ENCODE peak calls at places on chromosomes 1 and 21, in eight cellular contexts. H, Q, S, A, Z, O, J and C are unnamed samples.

GRCh38 chr21:39687069-39687468 is 57.9 kb upstream of the IGSF5 start:
- DNase-seq in H (no peak), Q (no peak), S (no peak), A (no peak), Z (no peak), O (no peak), J (no peak), C (no peak)

GRCh38 chr1:86062458-86062857 is 94.1 kb downstream of the COL24A1 start:
- DNase-seq in H (no peak), Q (peak), S (no peak), A (no peak), Z (no peak), O (no peak), J (no peak), C (no peak)

GRCh38 chr1:182392045-182393028 is 747 bp upstream of the GLUL start:
- DNase-seq in H (no peak), Q (peak), S (peak), A (no peak), Z (no peak), O (peak), J (peak), C (no peak)

GRCh38 chr1:32716312-32717126 is 13.9 kb upstream of the SYNC start:
- DNase-seq in H (peak), Q (peak), S (peak), A (no peak), Z (no peak), O (peak), J (peak), C (no peak)

GRCh38 chr1:201653883-201654282 is 115.0 kb downstream of the NAV1 start:
- DNase-seq in H (no peak), Q (no peak), S (no peak), A (no peak), Z (no peak), O (no peak), J (no peak), C (no peak)

GRCh38 chr1:51927029-51927428 is 48.5 kb upstream of the NRDC start:
- DNase-seq in H (no peak), Q (no peak), S (no peak), A (no peak), Z (no peak), O (no peak), J (no peak), C (no peak)

GRCh38 chr1:166273618-166274017 is 106.8 kb upstream of the FAM78B start:
- DNase-seq in H (no peak), Q (no peak), S (peak), A (no peak), Z (no peak), O (no peak), J (no peak), C (no peak)

GRCh38 chr1:151612506-151613274 is 840 bp downstream of the SNX27 start:
- DNase-seq in H (peak), Q (peak), S (peak), A (no peak), Z (no peak), O (peak), J (peak), C (peak)

GRCh38 chr1:3772715-3773571 is at the start of gene SMIM1:
- DNase-seq in H (peak), Q (no peak), S (no peak), A (no peak), Z (no peak), O (no peak), J (no peak), C (no peak)

GRCh38 chr21:17818158-17819113 is 720 bp downstream of the C21orf91 start:
- DNase-seq in H (peak), Q (peak), S (no peak), A (no peak), Z (no peak), O (peak), J (peak), C (no peak)

GRCh38 chr1:8312235-8313218 is 5.4 kb upstream of the SLC45A1 start:
- DNase-seq in H (no peak), Q (no peak), S (no peak), A (no peak), Z (no peak), O (no peak), J (no peak), C (no peak)

GRCh38 chr1:201597551-201598230 is 58.8 kb downstream of the NAV1 start:
- DNase-seq in H (no peak), Q (no peak), S (no peak), A (no peak), Z (no peak), O (no peak), J (no peak), C (no peak)

GRCh38 chr1:194045416-194045815 is 859.0 kb upstream of the B3GALT2 start:
- DNase-seq in H (no peak), Q (no peak), S (no peak), A (no peak), Z (no peak), O (peak), J (no peak), C (no peak)